ENCODE peak calls at places on chromosomes 16 and 17, in four cellular contexts. Q is fibroblast of lung, V is glutamatergic neuron, T is AG10803. A is an unnamed sample.

GRCh38 chr17:79033741-79034501 is 10.0 kb downstream of the C1QTNF1 start:
- DNase-seq in V (peak; percentile 44), Q (no peak), T (no peak), A (no peak)

GRCh38 chr17:13002761-13003453 is 14.9 kb downstream of the ELAC2 start:
- DNase-seq in Q (peak; percentile 54), T (peak; percentile 72), V (peak; percentile 88), A (peak; percentile 48)

GRCh38 chr17:49549691-49550678 is 25.7 kb upstream of the NXPH3 start:
- DNase-seq in T (no peak), V (no peak), Q (no peak), A (no peak)

GRCh38 chr17:43655702-43656275 is 5.9 kb downstream of the MEOX1 start:
- DNase-seq in Q (no peak), T (no peak), V (no peak), A (no peak)

GRCh38 chr17:16415031-16415924 is at the start of gene TRPV2:
- DNase-seq in Q (no peak), V (peak; percentile 41), T (no peak), A (no peak)

GRCh38 chr17:53032861-53033271 is 789.9 kb upstream of the KIF2B start:
- DNase-seq in V (peak; percentile 22), T (no peak), Q (peak; percentile 12), A (no peak)

GRCh38 chr17:72715906-72716572 is 376.4 kb downstream of the SLC39A11 start:
- DNase-seq in V (no peak), T (peak; percentile 96), Q (peak; percentile 97), A (peak; percentile 89)

GRCh38 chr17:34387566-34387965 is 24.5 kb upstream of the CCL1 start:
- DNase-seq in V (no peak), T (no peak), Q (no peak), A (no peak)

GRCh38 chr16:85556456-85557082 is 56.6 kb upstream of the GSE1 start:
- DNase-seq in V (no peak), Q (peak; percentile 48), T (no peak), A (no peak)

DNA sequence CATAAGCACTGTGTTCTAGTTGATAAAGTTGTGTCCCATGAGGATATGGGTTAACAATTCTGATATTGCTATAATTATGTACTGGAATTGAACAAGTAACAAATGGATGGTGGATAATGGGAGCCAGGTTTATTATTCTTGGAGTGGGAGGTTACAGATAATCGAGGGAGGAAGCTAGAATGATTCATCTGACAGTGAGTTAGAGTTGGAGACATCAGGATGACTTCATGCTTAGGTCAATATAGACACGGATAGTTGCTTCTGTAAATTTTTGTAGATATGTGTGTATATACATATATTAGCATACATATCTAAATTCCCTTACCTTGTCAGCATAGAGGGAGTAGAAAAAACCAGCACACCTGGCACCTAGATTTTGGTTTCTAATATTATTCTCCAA is 293.4 kb downstream of the SHISA9 start:
- DNase-seq in V (no peak), T (no peak), Q (no peak), A (no peak)
- TF ChIP-seq CTCF in V (no peak), T (no peak), Q (no peak), A (no peak)

GRCh38 chr16:537415-538335 is 10.2 kb downstream of the CAPN15 start:
- DNase-seq in T (no peak), Q (no peak), V (no peak), A (no peak)
- TF ChIP-seq CTCF in T (no peak), Q (no peak), V (peak; percentile 24), A (peak; percentile 31)

DNA sequence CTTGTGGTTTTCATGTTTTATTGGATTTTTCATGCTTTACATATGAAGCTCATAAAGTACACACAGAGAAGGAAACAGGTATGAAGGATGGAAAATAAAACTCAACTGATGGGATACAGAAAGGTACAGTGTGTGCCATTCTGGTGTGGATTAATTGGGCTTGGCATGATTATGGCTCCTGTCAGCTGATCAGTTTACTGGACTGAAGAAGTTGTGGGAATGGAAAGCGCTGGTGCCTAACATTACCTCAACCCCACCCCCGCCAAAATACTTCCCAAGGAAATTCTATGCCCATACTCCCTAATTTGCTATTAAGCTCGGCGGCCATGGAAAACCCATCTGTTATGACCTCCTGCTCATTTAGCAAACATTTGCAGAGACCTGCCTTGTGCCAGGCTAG is 16.6 kb upstream of the PMFBP1 start:
- DNase-seq in V (no peak), Q (no peak), T (no peak), A (no peak)
- TF ChIP-seq CTCF in V (no peak), Q (no peak), T (no peak), A (no peak)

GRCh38 chr17:62591323-62591722 is 36.1 kb upstream of the MRC2 start:
- DNase-seq in Q (no peak), T (no peak), V (no peak), A (no peak)

GRCh38 chr17:62597150-62597549 is 30.3 kb upstream of the MRC2 start:
- DNase-seq in Q (no peak), V (no peak), T (no peak), A (no peak)

GRCh38 chr17:62596662-62597061 is 30.8 kb upstream of the MRC2 start:
- DNase-seq in T (no peak), V (no peak), Q (no peak), A (no peak)

GRCh38 chr17:62595484-62595883 is 32.0 kb upstream of the MRC2 start:
- DNase-seq in Q (no peak), T (no peak), V (no peak), A (no peak)

DNA sequence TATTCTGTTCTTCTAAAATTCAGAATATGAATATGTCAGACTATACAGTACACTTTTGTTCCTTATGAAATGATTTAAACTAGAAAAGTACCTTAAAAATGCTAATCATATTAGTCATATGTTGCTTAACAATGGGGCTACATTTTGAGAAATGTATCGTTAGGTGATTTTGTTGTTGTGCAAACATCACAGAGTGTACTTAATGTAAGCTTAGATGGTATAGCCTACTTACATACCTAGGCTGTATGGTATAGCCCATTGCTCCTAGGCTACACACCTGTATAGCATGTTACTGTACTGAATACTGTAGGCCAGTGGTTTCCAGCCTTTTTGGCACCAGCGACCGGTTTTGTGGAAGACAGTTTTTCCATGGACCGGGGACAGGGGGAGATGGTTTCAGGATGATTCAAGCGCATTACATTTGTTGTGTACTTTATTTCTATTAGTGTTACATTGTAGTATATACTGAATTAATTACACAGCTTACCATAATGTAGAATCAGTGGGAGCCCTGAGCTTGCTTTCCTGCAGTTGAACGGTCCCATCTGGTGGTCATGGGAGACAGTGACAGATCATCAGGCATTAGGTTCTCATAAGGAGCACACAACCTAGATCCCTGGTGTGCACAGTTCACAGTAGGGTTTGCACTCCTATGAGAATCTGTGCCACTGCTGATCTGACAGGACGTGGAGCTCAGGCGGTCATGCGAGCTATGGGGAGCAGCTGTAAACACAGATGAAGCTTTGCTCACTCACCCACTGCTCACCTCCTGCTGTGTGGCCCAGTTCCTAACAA is 35.0 kb upstream of the MRC2 start:
- DNase-seq in Q (peak; percentile 24), T (peak; percentile 8), V (no peak), A (no peak)
- TF ChIP-seq CTCF in Q (no peak), T (no peak), V (no peak), A (peak; percentile 43)

DNA sequence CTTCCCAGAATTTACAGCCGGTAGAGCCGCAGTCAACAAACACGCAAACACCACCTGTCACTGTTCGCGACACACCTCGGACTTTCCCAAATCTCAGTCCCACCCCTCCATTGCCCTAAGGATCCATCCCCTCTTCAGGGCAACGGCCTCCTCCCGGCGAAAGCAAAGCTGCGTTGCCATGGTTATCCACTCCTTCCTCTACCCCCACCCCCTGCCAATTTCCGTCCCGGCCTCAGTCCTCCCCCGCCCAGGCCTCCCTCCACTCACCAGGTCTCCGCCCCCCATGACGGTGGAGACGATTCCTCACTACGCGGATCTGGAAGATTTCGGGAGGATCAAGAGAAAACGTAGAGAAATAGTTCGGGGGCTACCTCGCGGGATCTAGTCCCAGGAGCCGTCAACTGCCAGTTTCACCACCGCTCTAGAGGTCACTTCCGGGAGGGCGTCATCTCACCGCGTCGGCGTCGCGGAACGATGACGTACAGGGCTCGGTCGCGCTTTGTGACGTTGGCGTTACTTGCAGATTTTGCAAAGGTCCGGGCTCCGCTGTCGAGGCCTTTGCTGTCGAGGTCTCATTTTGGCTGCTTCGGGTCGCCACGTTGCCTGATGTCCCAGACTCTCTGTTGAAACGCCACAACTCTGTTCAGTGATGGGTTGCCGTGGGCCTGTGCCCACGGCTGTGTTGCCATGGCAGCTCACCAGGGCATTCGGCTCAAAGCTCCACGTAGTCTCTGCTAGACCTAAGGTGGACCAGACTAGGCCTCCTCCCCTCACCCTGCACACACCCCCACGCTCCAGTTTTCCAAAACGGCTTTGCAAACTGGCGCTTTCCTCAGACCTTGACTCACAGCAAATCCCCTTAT is at the start of gene CWC25:
- DNase-seq in T (peak; percentile 97), Q (peak; percentile 94), V (peak; percentile 96), A (peak; percentile 95)
- TF ChIP-seq CTCF in T (no peak), Q (no peak), V (no peak), A (no peak)